ENCODE peak calls at places on chromosomes 7 and 10, in eight cellular contexts. G is IMR-90, F is heart left ventricle, R is breast epithelium, Y is GM12891, P is NB4, I is sigmoid colon, X is esophagus muscularis mucosa. M is an unnamed sample.

GRCh38 chr7:774161-775109 is 47.4 kb upstream of the PRKAR1B start:
- DNase-seq in P (peak; percentile 38), X (no peak), F (no peak), I (no peak), R (no peak), Y (peak; percentile 81), G (peak; percentile 20), M (peak; percentile 70)

GRCh38 chr10:49550563-49550962 is 11.6 kb upstream of the ERCC6 start:
- DNase-seq in Y (no peak), P (no peak), G (peak; percentile 73), X (no peak), I (no peak), F (no peak), R (no peak), M (no peak)

GRCh38 chr7:152868122-152869040 is 108.8 kb downstream of the ACTR3B start:
- DNase-seq in G (no peak), I (no peak), X (no peak), R (no peak), F (no peak), Y (no peak), P (no peak), M (no peak)

GRCh38 chr10:69477968-69478597 is 26.8 kb downstream of the TSPAN15 start:
- DNase-seq in F (no peak), Y (no peak), P (no peak), R (no peak), I (no peak), G (no peak), X (no peak), M (no peak)

GRCh38 chr7:74343281-74344127 is 54.3 kb downstream of the CLIP2 start:
- DNase-seq in R (no peak), P (peak; percentile 85), G (peak; percentile 85), Y (no peak), X (no peak), F (no peak), I (no peak), M (no peak)

GRCh38 chr10:14659626-14660196 is 115.0 kb downstream of the FAM107B start:
- DNase-seq in F (no peak), R (no peak), I (no peak), G (no peak), Y (peak; percentile 53), X (no peak), P (peak; percentile 90), M (no peak)

GRCh38 chr10:35607475-35608316 is 2.6 kb downstream of the GJD4 start:
- DNase-seq in I (no peak), Y (peak; percentile 20), X (no peak), R (no peak), G (no peak), P (no peak), F (no peak), M (no peak)

GRCh38 chr10:113329121-113329596 is 223.7 kb upstream of the HABP2 start:
- DNase-seq in F (no peak), X (no peak), P (no peak), I (no peak), R (no peak), Y (no peak), G (peak; percentile 62), M (no peak)

GRCh38 chr7:84780158-84781124 is 406.4 kb downstream of the SEMA3D start:
- DNase-seq in R (no peak), Y (no peak), I (no peak), X (no peak), P (no peak), G (no peak), F (no peak), M (no peak)

GRCh38 chr10:36269222-36269621 is 627.1 kb upstream of the FZD8 start:
- DNase-seq in I (no peak), X (no peak), R (no peak), P (no peak), F (no peak), Y (no peak), G (no peak), M (no peak)

GRCh38 chr7:99468336-99468918 is 2.5 kb upstream of the ATP5MF start:
- DNase-seq in G (no peak), X (no peak), P (no peak), Y (no peak), I (no peak), F (no peak), R (no peak), M (no peak)

GRCh38 chr7:36346260-36346831 is 43.3 kb upstream of the ANLN start:
- DNase-seq in X (no peak), G (no peak), Y (no peak), P (peak; percentile 39), F (no peak), R (no peak), I (no peak), M (no peak)

GRCh38 chr10:124646483-124647352 is 97.5 kb downstream of the FAM53B start:
- DNase-seq in I (peak; percentile 89), R (no peak), F (peak; percentile 93), Y (no peak), G (peak; percentile 88), P (peak; percentile 53), X (no peak), M (peak; percentile 93)

GRCh38 chr10:35890061-35890969 is 248.2 kb upstream of the FZD8 start:
- DNase-seq in P (no peak), R (no peak), Y (no peak), X (peak; percentile 62), F (no peak), I (peak; percentile 71), G (peak; percentile 52), M (no peak)

GRCh38 chr7:106064836-106065559 is 47.1 kb downstream of the SYPL1 start:
- DNase-seq in F (peak; percentile 94), R (peak; percentile 91), G (peak; percentile 88), Y (no peak), X (peak; percentile 94), I (peak; percentile 97), P (peak; percentile 47), M (no peak)

GRCh38 chr10:97399843-97400545 is 1.1 kb downstream of the RRP12 start:
- DNase-seq in R (no peak), G (peak; percentile 85), F (peak; percentile 76), Y (no peak), P (peak; percentile 84), X (no peak), I (no peak), M (peak; percentile 76)

GRCh38 chr7:31134246-31135188 is 82.4 kb downstream of the ADCYAP1R1 start:
- DNase-seq in F (peak; percentile 70), R (peak; percentile 62), Y (peak; percentile 50), G (peak; percentile 54), P (peak; percentile 80), I (peak; percentile 79), X (peak; percentile 88), M (peak; percentile 59)

GRCh38 chr10:88076027-88076880 is 212.8 kb downstream of the PTEN start:
- DNase-seq in P (no peak), Y (no peak), I (no peak), R (no peak), X (no peak), F (no peak), G (no peak), M (no peak)

GRCh38 chr10:55629792-55630490 is 731.1 kb downstream of the ZWINT start:
- DNase-seq in Y (no peak), P (no peak), R (peak; percentile 49), G (peak; percentile 4), X (no peak), I (no peak), F (peak; percentile 28), M (peak; percentile 11)

GRCh38 chr10:93376372-93377296 is 105.5 kb downstream of the MYOF start:
- DNase-seq in G (peak; percentile 90), X (peak; percentile 93), R (no peak), P (peak; percentile 84), I (peak; percentile 87), F (peak; percentile 37), Y (peak; percentile 14), M (peak; percentile 59)

GRCh38 chr10:94546616-94547175 is 1.1 kb downstream of the HELLS start:
- DNase-seq in X (no peak), I (no peak), Y (no peak), R (no peak), P (peak; percentile 8), G (peak; percentile 12), F (no peak), M (peak; percentile 17)

GRCh38 chr10:94549221-94549620 is 3.6 kb downstream of the HELLS start:
- DNase-seq in X (no peak), I (no peak), G (no peak), R (no peak), P (no peak), Y (no peak), F (no peak), M (no peak)

GRCh38 chr10:94546058-94546595 is 539 bp downstream of the HELLS start:
- DNase-seq in X (no peak), P (peak; percentile 50), I (no peak), F (no peak), R (no peak), G (peak; percentile 16), Y (no peak), M (no peak)

GRCh38 chr10:94545277-94546057 is at the start of gene HELLS:
- DNase-seq in I (peak; percentile 87), G (peak; percentile 82), P (peak; percentile 88), F (peak; percentile 67), R (peak; percentile 76), Y (peak; percentile 69), X (peak; percentile 93), M (peak; percentile 88)
- TF ChIP-seq POLR2A in I (no peak), G (peak; percentile 75), P (peak; percentile 78), F (no peak), R (no peak), Y (peak; percentile 71), X (no peak), M (peak; percentile 58)

DNA sequence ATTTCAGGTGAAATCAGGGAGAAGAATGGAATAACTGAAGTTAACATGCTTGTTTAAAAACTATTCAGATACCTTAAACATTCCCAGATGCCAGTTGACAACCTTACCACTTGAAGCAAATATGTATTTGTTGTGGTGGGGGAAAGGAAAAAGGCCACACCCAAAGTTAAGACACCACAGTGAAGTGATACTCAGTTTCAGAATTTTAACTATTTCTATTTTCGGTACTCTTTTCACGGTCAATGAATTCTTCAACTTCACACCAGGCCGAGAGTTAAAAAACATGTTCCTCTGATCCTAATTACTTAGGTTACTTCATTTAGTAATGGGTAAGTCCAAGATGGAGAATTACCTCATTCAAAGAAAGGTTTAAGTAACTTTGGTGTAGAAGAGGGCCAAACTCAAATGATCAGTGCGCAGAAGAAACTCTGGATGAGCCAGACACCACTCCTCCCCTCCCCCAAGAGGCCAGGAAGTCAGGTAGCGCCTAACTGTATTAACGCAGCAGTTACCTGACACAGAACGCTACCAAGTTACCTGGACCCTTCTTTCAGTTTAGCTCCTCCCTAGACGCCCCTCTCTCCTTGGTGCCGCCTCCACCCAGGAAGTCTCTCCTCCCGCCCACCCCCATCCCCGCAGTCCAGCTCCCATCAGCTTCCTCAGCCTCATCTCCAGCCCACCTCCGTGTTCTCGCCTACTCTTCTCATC is 693 bp downstream of the MTPN start:
- DNase-seq in I (no peak), P (no peak), F (no peak), X (no peak), G (peak; percentile 1), Y (peak; percentile 2), R (no peak), M (peak; percentile 61)
- TF ChIP-seq POLR2A in I (no peak), P (no peak), F (no peak), X (no peak), G (no peak), Y (no peak), R (no peak), M (no peak)

GRCh38 chr7:130486114-130486962 is 5.5 kb upstream of the MEST start:
- DNase-seq in F (peak; percentile 52), X (no peak), I (peak; percentile 66), G (no peak), P (peak; percentile 95), Y (no peak), R (peak; percentile 64), M (peak; percentile 74)
- TF ChIP-seq POLR2A in F (no peak), X (no peak), I (no peak), G (no peak), P (no peak), Y (no peak), R (no peak), M (no peak)

GRCh38 chr7:129824291-129825004 is 128.3 kb downstream of the UBE2H start:
- DNase-seq in P (no peak), X (no peak), R (no peak), I (no peak), F (no peak), G (no peak), Y (no peak), M (no peak)
- TF ChIP-seq POLR2A in P (no peak), X (no peak), R (no peak), I (no peak), F (no peak), G (no peak), Y (no peak), M (no peak)